ENCODE peak calls at places on chromosome 17, in seven cellular contexts. V, M, D, W, N, H and P are unnamed samples.

GRCh38 chr17:48444531-48445247 is 14.7 kb upstream of the SKAP1 start:
- DNase-seq in V (no peak), M (peak), D (no peak), W (no peak), N (peak), H (no peak), P (peak)

GRCh38 chr17:72968798-72969197 is 123.7 kb downstream of the SLC39A11 start:
- DNase-seq in V (no peak), M (no peak), D (no peak), W (no peak), N (no peak), H (no peak), P (no peak)

GRCh38 chr17:33864758-33865229 is 390.3 kb upstream of the CCL2 start:
- DNase-seq in V (no peak), M (no peak), D (no peak), W (no peak), N (no peak), H (no peak), P (no peak)

GRCh38 chr17:49388290-49388640 is 26.2 kb upstream of the ZNF652 start:
- DNase-seq in V (no peak), M (peak), D (no peak), W (no peak), N (peak), H (no peak), P (no peak)

GRCh38 chr17:60757437-60757836 is 79.8 kb downstream of the BCAS3 start:
- DNase-seq in V (no peak), M (no peak), D (no peak), W (no peak), N (no peak), H (no peak), P (no peak)

GRCh38 chr17:48995332-48995870 is 1.8 kb upstream of the IGF2BP1 start:
- DNase-seq in V (no peak), M (no peak), D (no peak), W (no peak), N (no peak), H (no peak), P (peak)

GRCh38 chr17:57124053-57124452 is 39.0 kb downstream of the AKAP1 start:
- DNase-seq in V (no peak), M (no peak), D (no peak), W (no peak), N (no peak), H (no peak), P (no peak)

GRCh38 chr17:978110-979093 is 1.2 kb downstream of the NXN start:
- DNase-seq in V (peak), M (no peak), D (no peak), W (peak), N (no peak), H (no peak), P (no peak)

GRCh38 chr17:59181481-59181880 is 25.9 kb downstream of the PRR11 start:
- DNase-seq in V (no peak), M (no peak), D (no peak), W (no peak), N (no peak), H (no peak), P (no peak)

GRCh38 chr17:37284198-37284597 is 91.6 kb upstream of the C17orf78 start:
- DNase-seq in V (no peak), M (no peak), D (no peak), W (no peak), N (no peak), H (no peak), P (no peak)

GRCh38 chr17:72955391-72956140 is 136.9 kb downstream of the SLC39A11 start:
- DNase-seq in V (no peak), M (no peak), D (no peak), W (no peak), N (no peak), H (no peak), P (no peak)

GRCh38 chr17:75260679-75261335 is 599 bp downstream of the GGA3 start:
- DNase-seq in V (no peak), M (no peak), D (no peak), W (no peak), N (no peak), H (no peak), P (peak)

GRCh38 chr17:17877548-17878358 is 41.0 kb upstream of the SREBF1 start:
- DNase-seq in V (peak), M (no peak), D (no peak), W (peak), N (no peak), H (no peak), P (peak)

GRCh38 chr17:16178836-16179235 is 36.5 kb downstream of the NCOR1 start:
- DNase-seq in V (peak), M (no peak), D (no peak), W (no peak), N (no peak), H (no peak), P (no peak)

GRCh38 chr17:17386143-17386800 is 83.1 kb downstream of the NT5M start:
- DNase-seq in V (no peak), M (no peak), D (no peak), W (no peak), N (no peak), H (no peak), P (no peak)

GRCh38 chr17:35752471-35752870 is 568 bp downstream of the GAS2L2 start:
- DNase-seq in V (no peak), M (no peak), D (no peak), W (peak), N (no peak), H (no peak), P (no peak)

GRCh38 chr17:77032929-77033328 is 107.8 kb upstream of the SEC14L1 start:
- DNase-seq in V (no peak), M (no peak), D (no peak), W (no peak), N (no peak), H (no peak), P (no peak)

GRCh38 chr17:47708312-47708863 is 14.4 kb downstream of the TBKBP1 start:
- DNase-seq in V (no peak), M (no peak), D (no peak), W (no peak), N (no peak), H (no peak), P (peak)

GRCh38 chr17:21376585-21376834 is 353 bp downstream of the KCNJ12 start:
- DNase-seq in V (no peak), M (no peak), D (no peak), W (no peak), N (no peak), H (no peak), P (no peak)

GRCh38 chr17:43418441-43419374 is 19.9 kb downstream of the ARL4D start:
- DNase-seq in V (peak), M (no peak), D (no peak), W (no peak), N (no peak), H (peak), P (peak)

GRCh38 chr17:75481194-75482059 is 25.0 kb downstream of the TMEM94 start:
- DNase-seq in V (no peak), M (no peak), D (no peak), W (no peak), N (no peak), H (no peak), P (no peak)

GRCh38 chr17:50164697-50164988 is 1.2 kb upstream of the SGCA start:
- DNase-seq in V (no peak), M (no peak), D (no peak), W (no peak), N (no peak), H (no peak), P (no peak)

GRCh38 chr17:1773755-1774181 is 11.9 kb downstream of the SERPINF1 start:
- DNase-seq in V (no peak), M (no peak), D (no peak), W (no peak), N (no peak), H (no peak), P (no peak)

GRCh38 chr17:52376137-52376536 is 217.6 kb upstream of the CA10 start:
- DNase-seq in V (no peak), M (no peak), D (no peak), W (no peak), N (no peak), H (no peak), P (peak)

GRCh38 chr17:40551874-40552768 is 13.2 kb downstream of the CCR7 start:
- DNase-seq in V (peak), M (peak), D (no peak), W (peak), N (peak), H (no peak), P (no peak)

GRCh38 chr17:32111141-32111771 is 31.0 kb upstream of the RHOT1 start:
- DNase-seq in V (peak), M (peak), D (no peak), W (no peak), N (peak), H (peak), P (peak)

GRCh38 chr17:29617125-29617480 is 5.6 kb downstream of the CORO6 start:
- DNase-seq in V (peak), M (peak), D (peak), W (peak), N (peak), H (peak), P (peak)

GRCh38 chr17:1916963-1917715 is 87.3 kb downstream of the RPA1 start:
- DNase-seq in V (no peak), M (no peak), D (no peak), W (no peak), N (no peak), H (no peak), P (no peak)

GRCh38 chr17:28071891-28072606 is 29.6 kb downstream of the NLK start:
- DNase-seq in V (peak), M (no peak), D (no peak), W (no peak), N (no peak), H (no peak), P (no peak)

GRCh38 chr17:76536511-76537287 is 810 bp downstream of the CYGB start:
- DNase-seq in V (no peak), M (no peak), D (no peak), W (no peak), N (no peak), H (no peak), P (peak)

GRCh38 chr17:65552214-65552613 is 9.2 kb downstream of the AXIN2 start:
- DNase-seq in V (no peak), M (no peak), D (no peak), W (no peak), N (no peak), H (no peak), P (no peak)

GRCh38 chr17:34259151-34259550 is 4.1 kb downstream of the CCL2 start:
- DNase-seq in V (peak), M (no peak), D (no peak), W (no peak), N (no peak), H (no peak), P (no peak)

GRCh38 chr17:82871056-82871775 is 31.4 kb upstream of the ZNF750 start:
- DNase-seq in V (no peak), M (no peak), D (peak), W (peak), N (no peak), H (no peak), P (peak)

GRCh38 chr17:80261159-80261894 is 675 bp downstream of the RNF213 start:
- DNase-seq in V (peak), M (peak), D (no peak), W (peak), N (peak), H (peak), P (peak)

GRCh38 chr17:27893834-27894503 is 804 bp upstream of the LYRM9 start:
- DNase-seq in V (no peak), M (no peak), D (no peak), W (no peak), N (no peak), H (no peak), P (peak)

GRCh38 chr17:80457236-80457856 is 19.1 kb downstream of the NPTX1 start:
- DNase-seq in V (no peak), M (peak), D (no peak), W (no peak), N (peak), H (no peak), P (no peak)

GRCh38 chr17:28327031-28327607 is 8.1 kb downstream of the TMEM97 start:
- DNase-seq in V (no peak), M (no peak), D (no peak), W (no peak), N (no peak), H (no peak), P (no peak)

GRCh38 chr17:32503251-32504165 is 16.7 kb downstream of the CDK5R1 start:
- DNase-seq in V (no peak), M (peak), D (peak), W (no peak), N (peak), H (no peak), P (no peak)

GRCh38 chr17:78767806-78768205 is 14.3 kb downstream of the CYTH1 start:
- DNase-seq in V (no peak), M (no peak), D (no peak), W (no peak), N (no peak), H (no peak), P (no peak)

GRCh38 chr17:34357398-34357797 is 1.1 kb downstream of the CCL13 start:
- DNase-seq in V (no peak), M (no peak), D (no peak), W (no peak), N (no peak), H (no peak), P (peak)